ENCODE peak calls at places on chromosomes 5 and 9, in four cellular contexts. I is CD4-positive, alpha-beta T cell; F is fibroblast of the aortic adventitia; B is progenitor cell of endocrine pancreas. E is an unnamed sample.

GRCh38 chr5:38871211-38871610 is 25.4 kb downstream of the OSMR start:
- DNase-seq in I (no peak), F (peak; percentile 12), B (no peak), E (no peak)

GRCh38 chr9:126377521-126377920 is 50.9 kb downstream of the MVB12B start:
- DNase-seq in I (no peak), F (no peak), B (no peak), E (no peak)

GRCh38 chr9:100066539-100066938 is 32.3 kb downstream of the ERP44 start:
- DNase-seq in I (no peak), F (peak; percentile 82), B (no peak), E (no peak)

GRCh38 chr5:30749971-30750370 is 443.5 kb upstream of the CDH6 start:
- DNase-seq in I (no peak), F (peak; percentile 30), B (no peak), E (no peak)

GRCh38 chr5:134468921-134469400 is 56.5 kb upstream of the JADE2 start:
- DNase-seq in I (no peak), F (no peak), B (no peak), E (no peak)

GRCh38 chr5:14996997-14997396 is 125.4 kb upstream of the ANKH start:
- DNase-seq in I (no peak), F (no peak), B (no peak), E (no peak)

GRCh38 chr9:83199240-83199639 is 136.3 kb upstream of the RASEF start:
- DNase-seq in I (no peak), F (peak; percentile 65), B (no peak), E (no peak)

GRCh38 chr9:105973811-105974407 is 279.6 kb downstream of the TMEM38B start:
- DNase-seq in I (no peak), F (no peak), B (no peak), E (no peak)

GRCh38 chr5:68189171-68189570 is 26.4 kb upstream of the PIK3R1 start:
- DNase-seq in I (no peak), F (no peak), B (no peak), E (no peak)

GRCh38 chr5:139388198-139388821 is 1.4 kb downstream of the MZB1 start:
- DNase-seq in I (no peak), F (peak; percentile 51), B (no peak), E (no peak)

GRCh38 chr5:31733365-31733764 is 94.4 kb downstream of the PDZD2 start:
- DNase-seq in I (no peak), F (no peak), B (no peak), E (no peak)

GRCh38 chr9:98998441-98999151 is 54.9 kb downstream of the COL15A1 start:
- DNase-seq in I (peak; percentile 26), F (peak; percentile 90), B (peak; percentile 76), E (peak; percentile 60)

GRCh38 chr5:16593013-16593412 is 23.8 kb downstream of the RETREG1 start:
- DNase-seq in I (no peak), F (peak; percentile 12), B (no peak), E (no peak)

GRCh38 chr9:123299558-123300126 is 31.3 kb upstream of the STRBP start:
- DNase-seq in I (no peak), F (no peak), B (no peak), E (no peak)

GRCh38 chr5:128384068-128384467 is 154.0 kb downstream of the FBN2 start:
- DNase-seq in I (no peak), F (no peak), B (no peak), E (no peak)

GRCh38 chr9:69149321-69149807 is 24.7 kb upstream of the TJP2 start:
- DNase-seq in I (no peak), F (peak; percentile 83), B (no peak), E (no peak)

GRCh38 chr5:168737066-168737465 is 157.9 kb upstream of the PANK3 start:
- DNase-seq in I (no peak), F (no peak), B (no peak), E (no peak)

GRCh38 chr9:13529321-13530104 is 250.0 kb upstream of the MPDZ start:
- DNase-seq in I (no peak), F (no peak), B (no peak), E (no peak)

GRCh38 chr9:93645921-93646639 is 69.7 kb downstream of the PHF2 start:
- DNase-seq in I (no peak), F (no peak), B (no peak), E (peak; percentile 14)

GRCh38 chr5:176899296-176899891 is at the start of gene HK3:
- DNase-seq in I (no peak), F (no peak), B (no peak), E (no peak)

GRCh38 chr5:173018352-173018751 is 34.8 kb downstream of the ATP6V0E1 start:
- DNase-seq in I (no peak), F (no peak), B (no peak), E (no peak)

GRCh38 chr9:78298046-78298511 is 1.2 kb downstream of the PSAT1 start:
- DNase-seq in I (no peak), F (no peak), B (no peak), E (no peak)

GRCh38 chr9:89116064-89116817 is 62.4 kb downstream of the SHC3 start:
- DNase-seq in I (no peak), F (peak; percentile 54), B (no peak), E (peak; percentile 15)

GRCh38 chr5:168042284-168043080 is 249.0 kb upstream of the WWC1 start:
- DNase-seq in I (no peak), F (no peak), B (no peak), E (no peak)

GRCh38 chr5:148915224-148915803 is 88.9 kb downstream of the ADRB2 start:
- DNase-seq in I (no peak), F (peak; percentile 25), B (no peak), E (no peak)

GRCh38 chr5:92634883-92635282 is 946.1 kb downstream of the NR2F1-AS1 start:
- DNase-seq in I (no peak), F (no peak), B (no peak), E (no peak)

GRCh38 chr5:117752403-117752802 is 1177.8 kb upstream of the SEMA6A start:
- DNase-seq in I (no peak), F (no peak), B (no peak), E (no peak)

GRCh38 chr5:126235628-126236027 is 187.6 kb upstream of the GRAMD2B start:
- DNase-seq in I (no peak), F (no peak), B (no peak), E (no peak)

GRCh38 chr9:71767421-71768321 is 642 bp downstream of the CEMIP2 start:
- DNase-seq in I (no peak), F (peak; percentile 36), B (no peak), E (no peak)

GRCh38 chr5:55597014-55597981 is 62.5 kb upstream of the PLPP1 start:
- DNase-seq in I (no peak), F (peak; percentile 93), B (no peak), E (no peak)

GRCh38 chr5:55982957-55983381 is 11.8 kb downstream of the IL6ST start:
- DNase-seq in I (no peak), F (peak; percentile 19), B (no peak), E (no peak)

GRCh38 chr5:89556215-89557009 is 673.4 kb upstream of the MEF2C start:
- DNase-seq in I (no peak), F (peak; percentile 79), B (no peak), E (no peak)

GRCh38 chr5:162888268-162888667 is 549.1 kb upstream of the CCNG1 start:
- DNase-seq in I (no peak), F (no peak), B (no peak), E (no peak)

GRCh38 chr9:118121361-118121760 is 417.2 kb downstream of the TLR4 start:
- DNase-seq in I (no peak), F (no peak), B (no peak), E (no peak)

GRCh38 chr9:129139993-129140396 is 28.8 kb downstream of the PTPA start:
- DNase-seq in I (peak; percentile 65), F (peak; percentile 100), B (no peak), E (peak; percentile 67)

GRCh38 chr5:142063878-142064331 is 44.7 kb upstream of the NDFIP1 start:
- DNase-seq in I (peak; percentile 20), F (peak; percentile 79), B (no peak), E (no peak)

GRCh38 chr9:76818271-76818670 is 54.0 kb downstream of the PCA3 start:
- DNase-seq in I (no peak), F (peak; percentile 98), B (no peak), E (no peak)

DNA sequence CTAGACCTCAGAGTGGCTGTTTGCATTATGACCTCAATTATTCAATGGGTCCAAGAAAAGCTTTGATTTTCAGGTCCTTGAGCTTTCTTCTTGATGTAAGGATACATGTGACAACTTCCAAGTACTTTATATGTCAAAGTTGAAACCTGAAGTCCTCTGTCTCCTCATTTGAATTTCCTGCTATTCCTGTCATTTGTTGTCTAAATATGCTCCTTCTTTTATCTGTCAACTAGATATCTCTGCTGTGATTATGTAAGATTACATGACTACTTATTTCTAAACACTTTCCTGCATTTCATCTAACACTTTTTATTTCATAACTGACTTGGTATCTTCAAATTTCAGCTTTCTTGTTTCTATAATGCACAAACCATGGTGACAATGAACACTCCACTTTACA is 670.0 kb upstream of the FAM174A start:
- DNase-seq in I (no peak), F (no peak), B (no peak), E (no peak)
- TF ChIP-seq CTCF in I (no peak), F (no peak), B (no peak), E (no peak)

GRCh38 chr5:113043491-113043931 is 66.9 kb downstream of the DCP2 start:
- DNase-seq in I (no peak), F (no peak), B (peak; percentile 16), E (no peak)
- TF ChIP-seq CTCF in I (peak; percentile 12), F (no peak), B (peak; percentile 37), E (no peak)

GRCh38 chr9:19408693-19409405 is at the start of gene ACER2:
- DNase-seq in I (peak; percentile 91), F (peak; percentile 71), B (peak; percentile 98), E (peak; percentile 81)
- TF ChIP-seq CTCF in I (no peak), F (no peak), B (peak; percentile 33), E (no peak)

DNA sequence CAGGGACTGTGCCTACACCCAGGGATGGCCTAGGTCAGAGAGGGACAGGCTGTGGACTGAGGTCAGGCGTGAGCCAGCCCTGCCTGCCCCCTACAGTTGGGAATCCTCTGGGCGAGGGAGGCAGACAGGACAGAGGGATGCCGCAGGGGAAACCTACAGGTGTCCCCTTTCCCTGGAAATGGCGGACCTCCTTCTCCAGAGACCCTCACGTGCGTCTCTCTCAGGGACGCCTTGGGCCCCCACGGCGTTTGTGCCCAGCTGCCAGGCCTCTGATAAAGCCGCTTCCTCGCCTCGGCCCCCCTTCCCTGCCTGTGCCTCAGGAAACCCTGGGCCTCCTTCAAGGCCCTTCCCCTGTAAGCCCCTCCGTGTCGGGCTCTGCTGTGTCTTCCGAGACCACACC is 129.3 kb downstream of the RXRA start:
- DNase-seq in I (no peak), F (no peak), B (no peak), E (no peak)
- TF ChIP-seq CTCF in I (no peak), F (no peak), B (no peak), E (no peak)

DNA sequence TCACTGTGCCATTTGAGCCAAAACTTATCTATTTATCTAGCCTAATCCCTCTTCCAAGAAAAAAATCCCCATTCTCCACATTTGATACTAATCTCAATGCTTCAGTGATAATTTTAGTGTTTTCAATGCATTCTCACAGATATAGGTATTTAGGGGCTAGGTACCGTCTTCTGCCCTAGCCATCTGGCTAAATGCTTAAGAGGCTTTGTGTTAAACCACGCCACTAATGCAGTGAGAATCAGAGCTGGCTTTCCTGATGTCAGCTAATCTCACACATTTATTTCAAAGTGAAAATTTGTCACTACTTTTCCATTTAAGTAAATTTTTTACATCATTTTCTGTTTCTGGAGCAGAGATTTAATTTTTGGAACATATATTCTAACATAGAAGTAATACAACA is 479.7 kb downstream of the MAN2A1 start:
- DNase-seq in I (no peak), F (no peak), B (no peak), E (no peak)
- TF ChIP-seq CTCF in I (no peak), F (no peak), B (no peak), E (no peak)

E was measured in natural killer cell.